ENCODE peak calls at places on chromosomes 2 and 18, in nine cellular contexts. S is pancreas; T is activated naive CD4-positive, alpha-beta T cell treated with anti-CD3 and anti-CD28 coated beads for 36 hours; I is colonic mucosa; M is EH; B is renal cortical epithelial cell; V is iris pigment epithelial cell; J is GM04504; W is HS-27A. X is an unnamed sample.

GRCh38 chr18:22176622-22177495 is 7.5 kb downstream of the GATA6 start:
- DNase-seq in B (no peak), M (no peak), S (peak), V (peak), T (no peak), J (no peak), W (no peak), I (peak), X (no peak)

GRCh38 chr2:68774569-68775271 is 40.1 kb downstream of the ARHGAP25 start:
- DNase-seq in T (peak), I (peak), V (no peak), B (no peak), S (peak), J (no peak), M (no peak), W (no peak), X (peak)

GRCh38 chr2:132560562-132560961 is 109.4 kb downstream of the LYPD1 start:
- DNase-seq in J (no peak), W (no peak), S (no peak), V (no peak), I (no peak), M (no peak), B (no peak), T (no peak), X (no peak)

GRCh38 chr2:203707530-203707929 is 1.1 kb downstream of the CD28 start:
- DNase-seq in B (no peak), V (no peak), S (no peak), T (no peak), W (no peak), I (no peak), J (no peak), M (no peak), X (no peak)

GRCh38 chr2:227816507-227817274 is 3.0 kb downstream of the CCL20 start:
- DNase-seq in J (no peak), S (no peak), W (no peak), V (peak), M (peak), T (no peak), B (peak), I (no peak), X (no peak)

GRCh38 chr2:9815076-9815475 is 28.2 kb upstream of the TAF1B start:
- DNase-seq in J (no peak), T (no peak), W (no peak), I (no peak), B (no peak), S (no peak), M (no peak), V (no peak), X (no peak)

GRCh38 chr2:70133127-70133452 is 45.8 kb downstream of the PCBP1 start:
- DNase-seq in S (no peak), V (no peak), B (no peak), J (no peak), M (no peak), I (no peak), T (no peak), W (no peak), X (no peak)

GRCh38 chr2:26652361-26653041 is 11.3 kb upstream of the CIB4 start:
- DNase-seq in S (no peak), V (peak), M (peak), B (peak), I (peak), W (no peak), J (no peak), T (no peak), X (no peak)

GRCh38 chr2:16321256-16321655 is 344.4 kb downstream of the CYRIA start:
- DNase-seq in T (no peak), S (no peak), J (no peak), B (no peak), I (no peak), M (no peak), V (no peak), W (no peak), X (no peak)

GRCh38 chr2:222701709-222702108 is 30.3 kb downstream of the MOGAT1 start:
- DNase-seq in V (no peak), M (no peak), J (no peak), S (no peak), I (no peak), T (no peak), W (no peak), B (no peak), X (peak)

GRCh38 chr2:140027320-140027719 is 1247.1 kb upstream of the NXPH2 start:
- DNase-seq in S (no peak), J (no peak), B (no peak), M (no peak), V (no peak), T (no peak), W (no peak), I (no peak), X (no peak)

GRCh38 chr2:157307021-157307420 is 18.6 kb downstream of the ERMN start:
- DNase-seq in W (no peak), S (no peak), M (peak), J (peak), B (peak), I (no peak), T (no peak), V (no peak), X (no peak)

GRCh38 chr2:105498281-105498846 is 99.5 kb upstream of the FHL2 start:
- DNase-seq in S (no peak), B (no peak), V (no peak), T (no peak), M (no peak), J (no peak), I (no peak), W (no peak), X (no peak)

GRCh38 chr2:160582481-160583161 is 89.0 kb upstream of the RBMS1 start:
- DNase-seq in T (no peak), W (peak), B (peak), J (no peak), I (no peak), V (peak), S (no peak), M (no peak), X (no peak)

GRCh38 chr2:85032621-85033020 is 61.7 kb downstream of the KCMF1 start:
- DNase-seq in W (peak), B (no peak), V (peak), S (no peak), T (no peak), J (no peak), M (peak), I (no peak), X (no peak)

GRCh38 chr18:13220326-13220991 is 1.9 kb downstream of the LDLRAD4 start:
- DNase-seq in M (no peak), S (no peak), I (peak), B (no peak), T (no peak), W (no peak), J (no peak), V (no peak), X (no peak)

GRCh38 chr2:104340162-104340561 is 513.8 kb upstream of the POU3F3 start:
- DNase-seq in W (no peak), I (no peak), J (no peak), S (no peak), B (peak), T (no peak), V (no peak), M (no peak), X (no peak)

GRCh38 chr2:204331180-204331579 is 214.1 kb upstream of the PARD3B start:
- DNase-seq in I (no peak), S (no peak), B (no peak), V (no peak), T (no peak), W (no peak), M (peak), J (no peak), X (no peak)

GRCh38 chr2:88669371-88670214 is 21.9 kb upstream of the RPIA start:
- DNase-seq in T (peak), B (peak), S (no peak), J (no peak), V (peak), W (no peak), M (peak), I (peak), X (peak)

GRCh38 chr2:101759162-101759561 is 61.7 kb downstream of the MAP4K4 start:
- DNase-seq in I (no peak), V (peak), M (peak), J (peak), B (peak), T (no peak), S (no peak), W (peak), X (no peak)

GRCh38 chr2:191202209-191202721 is 42.9 kb upstream of the MYO1B start:
- DNase-seq in S (no peak), I (no peak), V (peak), W (no peak), B (peak), T (no peak), M (peak), J (peak), X (no peak)

GRCh38 chr18:72283148-72283925 is 260.8 kb downstream of the CBLN2 start:
- DNase-seq in B (no peak), M (no peak), S (no peak), T (no peak), I (no peak), V (no peak), W (no peak), J (no peak), X (no peak)

GRCh38 chr2:173663835-173664515 is 301.2 kb downstream of the SP3 start:
- DNase-seq in M (no peak), V (no peak), T (no peak), I (no peak), W (no peak), S (no peak), J (no peak), B (no peak), X (no peak)

GRCh38 chr2:18959952-18960717 is 370.8 kb upstream of the NT5C1B start:
- DNase-seq in T (no peak), I (no peak), S (no peak), B (peak), V (peak), M (peak), W (no peak), J (no peak), X (no peak)

GRCh38 chr18:36692909-36693308 is 135.9 kb downstream of the TPGS2 start:
- DNase-seq in S (no peak), W (no peak), T (no peak), M (peak), I (no peak), J (no peak), V (no peak), B (no peak), X (no peak)

GRCh38 chr18:34718610-34719009 is 8.5 kb downstream of the DTNA start:
- DNase-seq in M (no peak), V (no peak), I (no peak), J (no peak), S (no peak), B (no peak), W (no peak), T (no peak), X (no peak)

GRCh38 chr2:173086518-173087213 is 11.0 kb downstream of the MAP3K20 start:
- DNase-seq in M (peak), I (no peak), W (no peak), J (peak), T (no peak), V (peak), S (no peak), B (peak), X (no peak)

GRCh38 chr2:84257871-84258270 is 201.2 kb downstream of the SUCLG1 start:
- DNase-seq in S (no peak), T (no peak), V (no peak), M (no peak), W (no peak), B (peak), J (peak), I (no peak), X (no peak)

GRCh38 chr18:67525328-67526110 is 9.0 kb upstream of the DSEL start:
- DNase-seq in V (peak), B (peak), W (peak), T (no peak), M (peak), S (no peak), J (peak), I (peak), X (no peak)

GRCh38 chr2:112096098-112096497 is 41.0 kb downstream of the TMEM87B start:
- DNase-seq in S (no peak), B (no peak), M (peak), J (no peak), I (no peak), V (peak), W (no peak), T (no peak), X (no peak)

GRCh38 chr2:226772389-226773179 is 27.0 kb downstream of the IRS1 start:
- DNase-seq in B (no peak), M (peak), J (no peak), W (no peak), I (no peak), T (no peak), V (peak), S (no peak), X (no peak)

GRCh38 chr2:110116033-110116710 is 550 bp upstream of the MALL start:
- DNase-seq in T (no peak), B (peak), I (peak), M (peak), S (no peak), V (peak), J (peak), W (no peak), X (no peak)

X was measured in activated CD8-positive, alpha-beta T cell treated with anti-CD3 and anti-CD28 coated beads for 36 hours.